ENCODE peak calls at places on chromosomes 11 and 22, in six cellular contexts. One of them, this sample, is unnamed. For H3K4me1, the result is how much of the 10 kb centered on the place peaks cover.

GRCh38 chr11:9530901-9531625 is 42.4 kb upstream of the WEE1 start:
- DNase-seq in ascending aorta: no peak
- DNase-seq in cardiac muscle cell: no peak
- DNase-seq in fibroblast of lung: no peak
- DNase-seq in tibial nerve: no peak
- DNase-seq in keratinocyte: no peak
- DNase-seq in this sample: no peak

GRCh38 chr22:46766611-46767010 is 4.2 kb downstream of the TBC1D22A start:
- DNase-seq in ascending aorta: no peak
- DNase-seq in tibial nerve: no peak
- DNase-seq in cardiac muscle cell: no peak
- DNase-seq in fibroblast of lung: no peak
- DNase-seq in keratinocyte: no peak
- DNase-seq in this sample: no peak

GRCh38 chr11:116871248-116871647 is 33.8 kb upstream of the APOA1 start:
- DNase-seq in ascending aorta: no peak
- DNase-seq in fibroblast of lung: peak
- DNase-seq in tibial nerve: no peak
- DNase-seq in cardiac muscle cell: peak
- DNase-seq in keratinocyte: peak
- DNase-seq in this sample: no peak

GRCh38 chr11:126101241-126101929 is 38.7 kb upstream of the CDON start:
- DNase-seq in tibial nerve: no peak
- DNase-seq in keratinocyte: no peak
- DNase-seq in ascending aorta: no peak
- DNase-seq in fibroblast of lung: no peak
- DNase-seq in cardiac muscle cell: no peak
- DNase-seq in this sample: no peak

GRCh38 chr11:742571-743201 is 4.6 kb upstream of the TALDO1 start:
- DNase-seq in ascending aorta: no peak
- DNase-seq in tibial nerve: no peak
- DNase-seq in fibroblast of lung: no peak
- DNase-seq in cardiac muscle cell: no peak
- DNase-seq in keratinocyte: no peak
- DNase-seq in this sample: no peak

GRCh38 chr11:21295508-21295907 is 626.1 kb downstream of the NELL1 start:
- DNase-seq in ascending aorta: no peak
- DNase-seq in keratinocyte: no peak
- DNase-seq in tibial nerve: no peak
- DNase-seq in cardiac muscle cell: peak
- DNase-seq in fibroblast of lung: no peak
- DNase-seq in this sample: no peak

GRCh38 chr11:122633219-122633829 is 22.2 kb upstream of the UBASH3B start:
- DNase-seq in tibial nerve: no peak
- DNase-seq in ascending aorta: no peak
- DNase-seq in cardiac muscle cell: peak
- DNase-seq in keratinocyte: no peak
- DNase-seq in fibroblast of lung: peak
- DNase-seq in this sample: no peak

GRCh38 chr11:127411283-127411682 is 410.7 kb upstream of the KIRREL3 start:
- DNase-seq in tibial nerve: no peak
- DNase-seq in cardiac muscle cell: no peak
- DNase-seq in keratinocyte: no peak
- DNase-seq in fibroblast of lung: no peak
- DNase-seq in ascending aorta: no peak
- DNase-seq in this sample: no peak

GRCh38 chr22:50676661-50677492 is 4.3 kb downstream of the SHANK3 start:
- DNase-seq in tibial nerve: no peak
- DNase-seq in cardiac muscle cell: no peak
- DNase-seq in keratinocyte: no peak
- DNase-seq in fibroblast of lung: no peak
- DNase-seq in ascending aorta: no peak
- DNase-seq in this sample: no peak

GRCh38 chr11:16356751-16357365 is 512 bp upstream of the SOX6 start:
- DNase-seq in keratinocyte: no peak
- DNase-seq in fibroblast of lung: peak
- DNase-seq in cardiac muscle cell: no peak
- DNase-seq in tibial nerve: no peak
- DNase-seq in ascending aorta: no peak
- DNase-seq in this sample: no peak

GRCh38 chr22:49999063-49999900 is 13.3 kb downstream of the IL17REL start:
- DNase-seq in fibroblast of lung: no peak
- DNase-seq in keratinocyte: no peak
- DNase-seq in ascending aorta: no peak
- DNase-seq in cardiac muscle cell: no peak
- DNase-seq in tibial nerve: no peak
- DNase-seq in this sample: no peak

GRCh38 chr22:49164773-49165320 is 662.8 kb downstream of the BRD1 start:
- DNase-seq in tibial nerve: no peak
- DNase-seq in ascending aorta: no peak
- DNase-seq in keratinocyte: no peak
- DNase-seq in fibroblast of lung: no peak
- DNase-seq in cardiac muscle cell: no peak
- DNase-seq in this sample: no peak

GRCh38 chr22:49004484-49005399 is 822.9 kb downstream of the BRD1 start:
- DNase-seq in cardiac muscle cell: no peak
- DNase-seq in tibial nerve: peak
- DNase-seq in fibroblast of lung: no peak
- DNase-seq in ascending aorta: no peak
- DNase-seq in keratinocyte: no peak
- DNase-seq in this sample: no peak

GRCh38 chr11:46175401-46176002 is 54.2 kb upstream of the PHF21A start:
- DNase-seq in cardiac muscle cell: no peak
- DNase-seq in ascending aorta: no peak
- DNase-seq in fibroblast of lung: no peak
- DNase-seq in keratinocyte: no peak
- DNase-seq in tibial nerve: no peak
- DNase-seq in this sample: no peak

GRCh38 chr11:30143098-30143705 is 87.6 kb upstream of the FSHB start:
- DNase-seq in cardiac muscle cell: peak
- DNase-seq in ascending aorta: no peak
- DNase-seq in fibroblast of lung: peak
- DNase-seq in tibial nerve: no peak
- DNase-seq in keratinocyte: no peak
- DNase-seq in this sample: no peak

GRCh38 chr11:69115586-69116560 is 39.9 kb upstream of the SMIM38 start:
- DNase-seq in cardiac muscle cell: peak
- DNase-seq in tibial nerve: no peak
- DNase-seq in ascending aorta: no peak
- DNase-seq in fibroblast of lung: peak
- DNase-seq in keratinocyte: no peak
- DNase-seq in this sample: no peak

GRCh38 chr11:79080506-79080905 is 360.3 kb downstream of the TENM4 start:
- DNase-seq in fibroblast of lung: peak
- DNase-seq in ascending aorta: no peak
- DNase-seq in cardiac muscle cell: peak
- DNase-seq in keratinocyte: no peak
- DNase-seq in tibial nerve: no peak
- DNase-seq in this sample: no peak

GRCh38 chr22:35638408-35638807 is 9.8 kb upstream of the APOL6 start:
- DNase-seq in tibial nerve: peak
- DNase-seq in keratinocyte: no peak
- DNase-seq in fibroblast of lung: peak
- DNase-seq in ascending aorta: no peak
- DNase-seq in cardiac muscle cell: peak
- DNase-seq in this sample: peak

GRCh38 chr22:48952256-48953102 is 875.2 kb downstream of the BRD1 start:
- DNase-seq in fibroblast of lung: no peak
- DNase-seq in cardiac muscle cell: no peak
- DNase-seq in ascending aorta: no peak
- DNase-seq in keratinocyte: no peak
- DNase-seq in tibial nerve: no peak
- DNase-seq in this sample: no peak

GRCh38 chr11:3128356-3129180 is 36.5 kb downstream of the OSBPL5 start:
- DNase-seq in keratinocyte: no peak
- DNase-seq in cardiac muscle cell: no peak
- DNase-seq in tibial nerve: no peak
- DNase-seq in fibroblast of lung: no peak
- DNase-seq in ascending aorta: no peak
- DNase-seq in this sample: no peak
- H3K27ac ChIP-seq in keratinocyte: no peak
- H3K27ac ChIP-seq in cardiac muscle cell: no peak
- H3K27ac ChIP-seq in tibial nerve: peak
- H3K27ac ChIP-seq in fibroblast of lung: no peak
- H3K27ac ChIP-seq in ascending aorta: no peak
- H3K27ac ChIP-seq in this sample: no peak

GRCh38 chr11:120867531-120867930 is 156.4 kb upstream of the TBCEL start:
- DNase-seq in cardiac muscle cell: no peak
- DNase-seq in tibial nerve: no peak
- DNase-seq in fibroblast of lung: no peak
- DNase-seq in keratinocyte: no peak
- DNase-seq in ascending aorta: no peak
- DNase-seq in this sample: no peak

GRCh38 chr11:120867988-120868387 is 155.9 kb upstream of the TBCEL start:
- DNase-seq in tibial nerve: no peak
- DNase-seq in fibroblast of lung: no peak
- DNase-seq in ascending aorta: no peak
- DNase-seq in cardiac muscle cell: no peak
- DNase-seq in keratinocyte: no peak
- DNase-seq in this sample: no peak

GRCh38 chr11:120869516-120870011 is 154.3 kb upstream of the TBCEL start:
- DNase-seq in keratinocyte: no peak
- DNase-seq in cardiac muscle cell: no peak
- DNase-seq in fibroblast of lung: no peak
- DNase-seq in ascending aorta: no peak
- DNase-seq in tibial nerve: no peak
- DNase-seq in this sample: no peak

GRCh38 chr11:120869097-120869496 is 154.8 kb upstream of the TBCEL start:
- DNase-seq in cardiac muscle cell: no peak
- DNase-seq in fibroblast of lung: no peak
- DNase-seq in tibial nerve: no peak
- DNase-seq in ascending aorta: no peak
- DNase-seq in keratinocyte: no peak
- DNase-seq in this sample: no peak

GRCh38 chr11:120867024-120867423 is 156.9 kb upstream of the TBCEL start:
- DNase-seq in fibroblast of lung: no peak
- DNase-seq in ascending aorta: no peak
- DNase-seq in keratinocyte: no peak
- DNase-seq in tibial nerve: no peak
- DNase-seq in cardiac muscle cell: no peak
- DNase-seq in this sample: no peak
- H3K4me1 ChIP-seq in fibroblast of lung: under half
- H3K4me1 ChIP-seq in ascending aorta: under half
- H3K4me1 ChIP-seq in keratinocyte: under half
- H3K4me1 ChIP-seq in tibial nerve: under half
- H3K4me1 ChIP-seq in cardiac muscle cell: under half
- H3K4me1 ChIP-seq in this sample: under half

GRCh38 chr22:37931893-37932389 is 21.5 kb downstream of the C22orf23 start:
- DNase-seq in ascending aorta: no peak
- DNase-seq in keratinocyte: no peak
- DNase-seq in cardiac muscle cell: no peak
- DNase-seq in fibroblast of lung: no peak
- DNase-seq in tibial nerve: no peak
- DNase-seq in this sample: no peak

GRCh38 chr22:37930952-37931440 is 22.4 kb downstream of the C22orf23 start:
- DNase-seq in keratinocyte: no peak
- DNase-seq in fibroblast of lung: no peak
- DNase-seq in ascending aorta: no peak
- DNase-seq in tibial nerve: no peak
- DNase-seq in cardiac muscle cell: no peak
- DNase-seq in this sample: no peak

GRCh38 chr22:37929390-37929789 is 23.3 kb downstream of the MICALL1 start:
- DNase-seq in cardiac muscle cell: no peak
- DNase-seq in tibial nerve: no peak
- DNase-seq in ascending aorta: no peak
- DNase-seq in keratinocyte: no peak
- DNase-seq in fibroblast of lung: no peak
- DNase-seq in this sample: no peak

GRCh38 chr22:37932401-37932800 is 21.0 kb downstream of the C22orf23 start:
- DNase-seq in cardiac muscle cell: no peak
- DNase-seq in tibial nerve: no peak
- DNase-seq in fibroblast of lung: no peak
- DNase-seq in keratinocyte: no peak
- DNase-seq in ascending aorta: no peak
- DNase-seq in this sample: no peak

DNA sequence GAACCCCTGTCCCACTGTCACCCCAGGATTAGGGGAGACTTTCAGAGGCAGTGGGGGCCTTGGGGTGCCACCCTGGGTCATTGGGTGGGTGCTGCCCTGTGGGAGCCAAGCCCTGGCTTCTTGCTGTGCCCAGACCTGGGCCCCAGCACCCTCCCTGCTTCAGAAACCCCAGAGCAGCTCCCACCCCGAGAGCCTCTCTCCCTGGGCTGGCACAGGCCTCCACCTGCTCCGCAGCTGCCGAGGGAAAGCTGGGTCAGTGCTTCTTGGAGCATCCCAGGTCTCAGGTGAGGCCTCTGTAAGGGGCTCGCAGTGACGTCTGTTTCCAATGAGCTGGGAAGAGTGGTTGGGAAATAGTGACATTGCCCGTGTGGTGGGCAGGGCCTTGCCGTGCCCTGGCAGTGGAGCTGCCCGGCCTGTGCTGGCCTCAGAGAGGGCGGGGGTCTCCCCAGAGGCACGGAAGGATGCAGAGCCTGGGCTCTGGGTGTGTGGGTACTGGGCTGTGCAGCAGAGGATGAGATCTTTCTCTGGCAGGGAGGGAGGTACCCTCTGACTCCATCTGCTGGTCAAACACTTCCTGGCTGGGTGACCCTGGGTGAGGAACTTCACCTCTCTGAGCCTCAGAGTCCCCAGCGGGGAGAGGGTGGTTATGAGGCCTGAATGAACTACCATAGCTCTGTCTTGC is 23.0 kb downstream of the C22orf23 start:
- DNase-seq in tibial nerve: no peak
- DNase-seq in cardiac muscle cell: peak
- DNase-seq in ascending aorta: no peak
- DNase-seq in keratinocyte: no peak
- DNase-seq in fibroblast of lung: peak
- DNase-seq in this sample: no peak
- TF ChIP-seq CTCF in tibial nerve: peak
- TF ChIP-seq CTCF in cardiac muscle cell: peak
- TF ChIP-seq CTCF in ascending aorta: peak
- TF ChIP-seq CTCF in keratinocyte: peak
- TF ChIP-seq CTCF in fibroblast of lung: peak
- TF ChIP-seq CTCF in this sample: no peak

DNA sequence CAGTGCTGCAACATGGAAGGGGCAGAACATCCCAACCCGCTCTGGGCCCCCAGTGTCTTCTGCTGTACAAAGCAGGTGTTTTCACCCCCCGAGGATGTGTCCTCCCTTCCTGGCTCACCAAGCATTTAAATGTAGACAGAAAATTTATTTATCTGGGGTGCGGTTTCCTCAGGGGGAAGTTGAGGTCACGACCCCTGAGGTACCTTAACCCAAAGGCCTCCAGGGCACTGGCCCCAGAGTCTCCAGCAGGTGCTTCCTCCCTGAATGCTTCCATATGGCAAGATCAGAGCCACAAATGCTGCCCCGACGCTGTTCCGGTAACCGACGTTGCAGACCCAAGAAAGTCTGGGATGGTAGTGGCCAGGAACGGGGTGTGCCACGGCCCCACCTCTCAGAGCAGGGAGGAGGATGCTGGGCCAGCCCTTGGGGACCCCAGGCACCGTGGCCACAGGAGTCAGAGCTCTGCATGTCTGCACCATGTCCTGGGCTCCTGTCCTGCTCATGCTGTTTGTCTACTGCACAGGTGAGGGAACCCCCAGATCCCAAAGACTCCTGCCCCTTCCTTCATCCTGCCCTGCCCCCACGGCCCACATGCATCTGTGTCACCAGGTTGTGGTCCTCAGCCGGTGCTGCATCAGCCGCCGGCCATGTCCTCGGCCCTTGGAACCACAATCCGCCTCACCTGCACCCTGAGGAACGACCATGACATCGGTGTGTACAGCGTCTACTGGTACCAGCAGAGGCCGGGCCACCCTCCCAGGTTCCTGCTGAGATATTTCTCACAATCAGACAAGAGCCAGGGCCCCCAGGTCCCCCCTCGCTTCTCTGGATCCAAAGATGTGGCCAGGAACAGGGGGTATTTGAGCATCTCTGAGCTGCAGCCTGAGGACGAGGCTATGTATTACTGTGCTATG is at the start of gene VPREB1:
- DNase-seq in keratinocyte: no peak
- DNase-seq in ascending aorta: no peak
- DNase-seq in cardiac muscle cell: no peak
- DNase-seq in tibial nerve: no peak
- DNase-seq in fibroblast of lung: no peak
- DNase-seq in this sample: no peak
- H3K27ac ChIP-seq in keratinocyte: no peak
- H3K27ac ChIP-seq in ascending aorta: no peak
- H3K27ac ChIP-seq in cardiac muscle cell: no peak
- H3K27ac ChIP-seq in tibial nerve: no peak
- H3K27ac ChIP-seq in fibroblast of lung: no peak
- H3K27ac ChIP-seq in this sample: no peak

This sample was measured in gastrocnemius medialis.